ENCODE peak calls at places on chromosomes 11 and 22, in four cellular contexts. L is activated CD4-positive, alpha-beta T cell treated with anti-CD3 and anti-CD28 coated beads, Interleukin-2, amount 50 U/mL, for 24 hours; F is iris pigment epithelial cell; Z is ovary. R is an unnamed sample.

GRCh38 chr22:25572708-25573161 is 8.3 kb downstream of the GRK3 start:
- DNase-seq in F (no peak), Z (no peak), L (no peak), R (no peak)

GRCh38 chr11:46106530-46107407 is 14.5 kb downstream of the PHF21A start:
- DNase-seq in L (no peak), Z (no peak), F (no peak), R (no peak)

GRCh38 chr11:43376594-43376993 is 17.9 kb downstream of the TTC17 start:
- DNase-seq in Z (no peak), L (no peak), F (peak), R (peak)

GRCh38 chr11:110174645-110175310 is 81.6 kb downstream of the ZC3H12C start:
- DNase-seq in Z (no peak), F (peak), L (no peak), R (no peak)

GRCh38 chr11:126485021-126485781 is 129.7 kb downstream of the ST3GAL4 start:
- DNase-seq in L (no peak), Z (no peak), F (peak), R (peak)

GRCh38 chr11:35763301-35763700 is 100.7 kb downstream of the TRIM44 start:
- DNase-seq in Z (no peak), L (no peak), F (no peak), R (no peak)

GRCh38 chr11:8059571-8060011 is 21.4 kb upstream of the TUB start:
- DNase-seq in L (no peak), Z (no peak), F (no peak), R (no peak)

GRCh38 chr11:47971501-47971900 is 8.9 kb upstream of the PTPRJ start:
- DNase-seq in F (no peak), L (no peak), Z (no peak), R (no peak)

GRCh38 chr22:22798232-22798616 is 89.4 kb upstream of the IGLL5 start:
- DNase-seq in Z (no peak), F (no peak), L (no peak), R (no peak)

GRCh38 chr11:19524171-19524671 is 188.4 kb upstream of the NAV2 start:
- DNase-seq in F (peak), Z (no peak), L (no peak), R (peak)

GRCh38 chr11:35933572-35933925 is 10.3 kb upstream of the LDLRAD3 start:
- DNase-seq in L (no peak), F (no peak), Z (no peak), R (no peak)

GRCh38 chr11:95522871-95523270 is 266.7 kb downstream of the FAM76B start:
- DNase-seq in Z (no peak), L (no peak), F (no peak), R (no peak)

GRCh38 chr11:30016588-30017363 is at the start of gene KCNA4:
- DNase-seq in L (no peak), F (peak), Z (no peak), R (no peak)

GRCh38 chr11:61766353-61766841 is 14.0 kb downstream of the MYRF start:
- DNase-seq in L (no peak), Z (no peak), F (peak), R (peak)

GRCh38 chr11:16099501-16099900 is 256.8 kb downstream of the SOX6 start:
- DNase-seq in Z (no peak), L (no peak), F (no peak), R (no peak)

GRCh38 chr11:9473408-9473807 is 12.6 kb downstream of the ZNF143 start:
- DNase-seq in L (no peak), Z (no peak), F (no peak), R (no peak)

GRCh38 chr22:42327462-42328129 is 57.1 kb upstream of the TCF20 start:
- DNase-seq in Z (no peak), L (no peak), F (no peak), R (no peak)

GRCh38 chr22:23840026-23840425 is 1.2 kb upstream of the DERL3 start:
- DNase-seq in F (no peak), L (no peak), Z (no peak), R (no peak)

GRCh38 chr11:108218455-108218854 is 4.0 kb downstream of the NPAT start:
- DNase-seq in L (no peak), F (peak), Z (no peak), R (no peak)

GRCh38 chr11:9264381-9265210 is 554 bp downstream of the DENND5A start:
- DNase-seq in L (no peak), F (peak), Z (peak), R (peak)

GRCh38 chr22:48070083-48070482 is 1307.6 kb downstream of the TBC1D22A start:
- DNase-seq in Z (no peak), F (no peak), L (no peak), R (no peak)

GRCh38 chr22:46317646-46318045 is 17.9 kb upstream of the TRMU start:
- DNase-seq in Z (no peak), F (no peak), L (no peak), R (no peak)

GRCh38 chr11:1882265-1883238 is 9.1 kb downstream of the PRR33 start:
- DNase-seq in F (peak), L (peak), Z (peak), R (peak)

GRCh38 chr11:30210357-30210756 is 20.5 kb upstream of the FSHB start:
- DNase-seq in Z (no peak), F (no peak), L (no peak), R (no peak)

GRCh38 chr11:32436751-32437405 is 1.5 kb upstream of the WT1 start:
- DNase-seq in L (no peak), F (no peak), Z (peak), R (no peak)

GRCh38 chr11:57460756-57461749 is 725 bp downstream of the RTN4RL2 start:
- DNase-seq in F (no peak), L (no peak), Z (no peak), R (no peak)

GRCh38 chr11:80122211-80122610 is 681.4 kb upstream of the TENM4 start:
- DNase-seq in Z (no peak), F (no peak), L (no peak), R (no peak)

GRCh38 chr22:44667276-44667675 is 34.7 kb upstream of the PRR5 start:
- DNase-seq in Z (no peak), L (no peak), F (no peak), R (no peak)

GRCh38 chr11:19344661-19345518 is 104.1 kb upstream of the E2F8 start:
- DNase-seq in Z (no peak), F (peak), L (no peak), R (peak)

GRCh38 chr11:95487391-95487790 is 256.4 kb upstream of the SESN3 start:
- DNase-seq in Z (no peak), L (no peak), F (no peak), R (no peak)

GRCh38 chr11:30853470-30853869 is 267.3 kb upstream of the MPPED2 start:
- DNase-seq in F (no peak), Z (no peak), L (no peak), R (no peak)

GRCh38 chr11:61771195-61771894 is 18.9 kb downstream of the MYRF start:
- DNase-seq in L (no peak), F (no peak), Z (no peak), R (no peak)

GRCh38 chr11:29328961-29329441 is 687.8 kb downstream of the KCNA4 start:
- DNase-seq in F (peak), Z (no peak), L (no peak), R (peak)

GRCh38 chr11:91686700-91687099 is 537.9 kb upstream of the FAT3 start:
- DNase-seq in F (no peak), Z (no peak), L (no peak), R (no peak)

GRCh38 chr11:34585870-34586654 is 34.8 kb upstream of the EHF start:
- DNase-seq in Z (no peak), L (no peak), F (peak), R (peak)

GRCh38 chr11:63613517-63614135 is 607 bp downstream of the PLAAT3 start:
- DNase-seq in Z (peak), L (no peak), F (no peak), R (peak)

R was measured in lung microvascular endothelial cell.